ENCODE peak calls at places on chromosomes 13 and 19, in seven cellular contexts. O, C, I, M, P, V and K are unnamed samples.

GRCh38 chr19:23823952-23824389 is 65.3 kb upstream of the ZNF681 start:
- DNase-seq in O (no peak), C (peak; percentile 36), I (peak; percentile 9), M (peak; percentile 30), P (no peak), V (no peak), K (no peak)

GRCh38 chr13:92827503-92827902 is 399.1 kb upstream of the GPC6 start:
- DNase-seq in O (no peak), C (no peak), I (no peak), M (peak; percentile 40), P (no peak), V (no peak), K (no peak)

GRCh38 chr13:21230516-21230915 is 54.1 kb downstream of the MRPL57 start:
- DNase-seq in O (no peak), C (no peak), I (no peak), M (no peak), P (no peak), V (no peak), K (no peak)

GRCh38 chr13:77389617-77389984 is 62.7 kb upstream of the MYCBP2 start:
- DNase-seq in O (no peak), C (no peak), I (no peak), M (no peak), P (no peak), V (no peak), K (no peak)

GRCh38 chr13:51729853-51730553 is 74.0 kb downstream of the DHRS12 start:
- DNase-seq in O (no peak), C (no peak), I (no peak), M (peak; percentile 77), P (no peak), V (peak; percentile 52), K (no peak)

GRCh38 chr13:41562083-41562482 is 104.7 kb downstream of the RGCC start:
- DNase-seq in O (no peak), C (peak; percentile 56), I (no peak), M (peak; percentile 71), P (peak; percentile 67), V (peak; percentile 91), K (no peak)

GRCh38 chr13:24074687-24075086 is 85.8 kb upstream of the SPATA13 start:
- DNase-seq in O (no peak), C (peak; percentile 40), I (no peak), M (no peak), P (no peak), V (no peak), K (no peak)

GRCh38 chr13:24863748-24864540 is 100.0 kb downstream of the RNF17 start:
- DNase-seq in O (no peak), C (no peak), I (no peak), M (no peak), P (no peak), V (no peak), K (no peak)

GRCh38 chr13:27728271-27728670 is 64.0 kb upstream of the GSX1 start:
- DNase-seq in O (no peak), C (no peak), I (peak; percentile 55), M (no peak), P (no peak), V (no peak), K (no peak)

GRCh38 chr13:40792284-40793051 is 3.1 kb downstream of the SLC25A15 start:
- DNase-seq in O (no peak), C (no peak), I (no peak), M (no peak), P (no peak), V (no peak), K (no peak)

GRCh38 chr13:29702912-29703351 is 107.4 kb upstream of the SLC7A1 start:
- DNase-seq in O (peak; percentile 7), C (peak; percentile 9), I (no peak), M (peak; percentile 90), P (peak; percentile 38), V (no peak), K (no peak)

GRCh38 chr13:102402292-102402691 is 444 bp upstream of the FGF14 start:
- DNase-seq in O (no peak), C (no peak), I (peak; percentile 91), M (no peak), P (peak; percentile 31), V (no peak), K (no peak)

GRCh38 chr19:58519087-58519354 is 589 bp downstream of the ZBTB45 start:
- DNase-seq in O (peak; percentile 20), C (peak; percentile 67), I (peak; percentile 89), M (peak; percentile 67), P (peak; percentile 66), V (peak; percentile 78), K (peak; percentile 74)

GRCh38 chr13:114283581-114283980 is 2.2 kb downstream of the UPF3A start:
- DNase-seq in O (no peak), C (no peak), I (no peak), M (no peak), P (no peak), V (no peak), K (no peak)

GRCh38 chr19:46659151-46660007 is 1.6 kb downstream of the DACT3 start:
- DNase-seq in O (no peak), C (peak; percentile 40), I (peak; percentile 77), M (no peak), P (peak; percentile 58), V (peak; percentile 73), K (peak; percentile 51)

GRCh38 chr13:106340249-106340648 is 195.2 kb downstream of the EFNB2 start:
- DNase-seq in O (no peak), C (no peak), I (no peak), M (no peak), P (no peak), V (no peak), K (no peak)

GRCh38 chr13:39788097-39788496 is 132.6 kb downstream of the COG6 start:
- DNase-seq in O (no peak), C (no peak), I (no peak), M (no peak), P (peak; percentile 41), V (no peak), K (no peak)

GRCh38 chr13:111506621-111507020 is 186.2 kb downstream of the TEX29 start:
- DNase-seq in O (no peak), C (no peak), I (no peak), M (no peak), P (no peak), V (no peak), K (no peak)

GRCh38 chr19:10544242-10544752 is 593 bp downstream of the ATG4D start:
- DNase-seq in O (no peak), C (peak; percentile 89), I (peak; percentile 35), M (no peak), P (peak; percentile 38), V (peak; percentile 76), K (no peak)

GRCh38 chr13:102555914-102556553 is 40.8 kb upstream of the TPP2 start:
- DNase-seq in O (no peak), C (peak; percentile 6), I (peak; percentile 39), M (peak; percentile 59), P (no peak), V (no peak), K (no peak)

DNA sequence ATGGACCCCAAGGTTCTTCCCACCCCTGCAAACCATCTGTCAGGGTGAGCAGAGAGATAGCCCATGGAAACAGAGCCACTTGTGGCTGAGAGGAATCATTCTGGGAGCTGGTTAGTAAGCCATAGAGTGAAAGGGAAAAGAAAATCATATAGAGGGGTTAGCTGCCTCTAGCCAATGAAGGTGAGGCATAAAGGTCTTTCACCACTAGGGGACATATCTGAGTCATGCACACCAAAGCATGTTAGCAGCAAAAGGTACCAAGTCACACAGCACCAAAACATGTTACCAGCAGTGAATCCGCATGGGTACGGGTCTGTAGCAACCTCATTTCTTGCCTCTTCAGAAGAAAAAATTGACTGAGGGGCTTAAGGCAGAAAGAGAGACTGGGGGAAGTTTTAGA is 76.7 kb upstream of the ZNF43 start:
- DNase-seq in O (no peak), C (no peak), I (no peak), M (no peak), P (no peak), V (no peak), K (no peak)
- H3K9me3 ChIP-seq in O (no peaks in the 10 kb centered on the region), C (peaks cover 52% of the 10 kb centered on the region), I (no peaks in the 10 kb centered on the region), M (peaks cover 55% of the 10 kb centered on the region), P (no peaks in the 10 kb centered on the region), V (no peaks in the 10 kb centered on the region), K (peaks cover 3% of the 10 kb centered on the region)

DNA sequence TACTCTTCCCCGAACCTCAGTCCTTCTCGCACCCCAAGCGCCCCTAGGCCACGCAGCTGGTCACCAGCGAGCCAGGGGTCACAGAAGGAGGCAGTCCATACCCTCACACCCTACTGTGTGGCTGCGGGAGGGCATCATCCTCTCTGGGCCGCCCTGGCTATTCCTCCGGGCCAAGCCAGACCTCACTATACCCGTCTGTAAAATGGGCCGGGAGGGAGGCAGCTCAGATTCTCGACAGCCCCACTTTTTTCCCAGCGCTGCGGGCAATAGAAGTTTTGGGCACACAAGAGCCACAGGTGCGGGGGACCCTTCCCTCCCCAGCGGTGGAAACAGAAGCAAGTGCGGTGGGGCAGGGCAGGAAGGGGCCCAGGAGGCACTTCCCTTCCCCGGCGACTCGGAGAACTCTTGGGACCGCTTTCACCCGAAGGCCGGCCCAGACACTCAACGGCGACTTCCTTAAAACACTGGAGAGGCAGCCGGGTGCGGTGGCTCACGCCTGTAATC is 5.6 kb upstream of the ARRDC2 start:
- DNase-seq in O (no peak), C (no peak), I (no peak), M (no peak), P (no peak), V (no peak), K (peak; percentile 86)
- H3K4me3 ChIP-seq in O (peak overlapping the region; percentile 60), C (no peak overlapping the region), I (no peak overlapping the region), M (no peak overlapping the region), P (peak overlapping the region; percentile 45), V (no peak overlapping the region), K (peak overlapping the region; percentile 87)

GRCh38 chr19:3433805-3434540 is 46.4 kb downstream of the SMIM24 start:
- DNase-seq in O (no peak), C (no peak), I (no peak), M (no peak), P (no peak), V (no peak), K (no peak)

GRCh38 chr19:3426433-3426832 is 53.9 kb downstream of the SMIM24 start:
- DNase-seq in O (no peak), C (no peak), I (no peak), M (no peak), P (no peak), V (no peak), K (no peak)

GRCh38 chr19:3433313-3433712 is 47.0 kb downstream of the SMIM24 start:
- DNase-seq in O (no peak), C (no peak), I (peak; percentile 40), M (no peak), P (no peak), V (no peak), K (no peak)

GRCh38 chr19:3434630-3435553 is 45.4 kb downstream of the SMIM24 start:
- DNase-seq in O (peak; percentile 92), C (peak; percentile 96), I (peak; percentile 98), M (peak; percentile 94), P (peak; percentile 97), V (peak; percentile 96), K (peak; percentile 98)

GRCh38 chr19:3431760-3432397 is 48.4 kb downstream of the SMIM24 start:
- DNase-seq in O (no peak), C (no peak), I (no peak), M (no peak), P (no peak), V (no peak), K (no peak)
- H3K4me1 ChIP-seq in O (peaks cover 56% of the 10 kb centered on the region), C (peaks cover 16% of the 10 kb centered on the region), I (no peaks in the 10 kb centered on the region), M (peaks cover 16% of the 10 kb centered on the region), P (peaks cover 13% of the 10 kb centered on the region), V (peaks cover 20% of the 10 kb centered on the region), K (peaks cover 52% of the 10 kb centered on the region)

GRCh38 chr19:37803250-37803854 is 24.0 kb upstream of the ZNF573 start:
- DNase-seq in O (no peak), C (no peak), I (no peak), M (peak; percentile 2), P (no peak), V (no peak), K (no peak)
- H3K9me3 ChIP-seq in O (peaks cover 42% of the 10 kb centered on the region), C (peaks cover 94% of the 10 kb centered on the region), I (peaks cover 18% of the 10 kb centered on the region), M (peaks cover 40% of the 10 kb centered on the region), P (peaks cover 5% of the 10 kb centered on the region), V (no peaks in the 10 kb centered on the region), K (peaks cover 93% of the 10 kb centered on the region)